ENCODE peak calls at places on chromosomes 2 and 18, in six cellular contexts. X is endodermal cell; J is CD4-positive, alpha-beta memory T cell; S is HCT116; V is psoas muscle; W is lower lobe of right lung. H is an unnamed sample.

GRCh38 chr2:46521215-46521683 is 41.9 kb downstream of the TMEM247 start:
- DNase-seq in X (no peak), J (no peak), S (no peak), V (peak; percentile 86), W (peak; percentile 65), H (peak; percentile 71)

GRCh38 chr2:231245253-231246094 is 47.0 kb downstream of the ARMC9 start:
- DNase-seq in X (no peak), J (no peak), S (no peak), V (no peak), W (no peak), H (no peak)

GRCh38 chr2:110714824-110715223 is 17.5 kb upstream of the ACOXL start:
- DNase-seq in X (no peak), J (no peak), S (no peak), V (no peak), W (no peak), H (no peak)

GRCh38 chr18:24413148-24413547 is 13.3 kb upstream of the IMPACT start:
- DNase-seq in X (peak; percentile 75), J (no peak), S (no peak), V (no peak), W (no peak), H (peak; percentile 37)

GRCh38 chr2:31944828-31945571 is 65.8 kb downstream of the MEMO1 start:
- DNase-seq in X (no peak), J (no peak), S (no peak), V (no peak), W (no peak), H (no peak)

GRCh38 chr2:216431457-216431856 is 19.2 kb downstream of the SMARCAL1 start:
- DNase-seq in X (no peak), J (no peak), S (no peak), V (no peak), W (no peak), H (no peak)

GRCh38 chr18:75783816-75784215 is 356.3 kb upstream of the SMIM21 start:
- DNase-seq in X (no peak), J (no peak), S (no peak), V (no peak), W (no peak), H (no peak)

GRCh38 chr18:42807852-42808251 is 307.6 kb downstream of the RIT2 start:
- DNase-seq in X (no peak), J (no peak), S (no peak), V (no peak), W (no peak), H (no peak)

GRCh38 chr2:29749041-29749440 is 172.3 kb downstream of the ALK start:
- DNase-seq in X (no peak), J (no peak), S (peak; percentile 90), V (no peak), W (no peak), H (no peak)

GRCh38 chr18:3485153-3486149 is 35.5 kb downstream of the TGIF1 start:
- DNase-seq in X (no peak), J (no peak), S (no peak), V (no peak), W (no peak), H (no peak)

GRCh38 chr18:69787825-69788547 is 159.7 kb downstream of the CD226 start:
- DNase-seq in X (no peak), J (no peak), S (peak; percentile 37), V (no peak), W (no peak), H (no peak)

GRCh38 chr2:144151877-144152276 is 368.0 kb downstream of the ZEB2 start:
- DNase-seq in X (no peak), J (no peak), S (no peak), V (no peak), W (no peak), H (no peak)

GRCh38 chr18:23194150-23194968 is 59.1 kb downstream of the CABLES1 start:
- DNase-seq in X (no peak), J (no peak), S (no peak), V (no peak), W (no peak), H (no peak)

GRCh38 chr2:157747695-157748370 is 119.2 kb upstream of the ACVR1C start:
- DNase-seq in X (no peak), J (no peak), S (no peak), V (peak; percentile 78), W (no peak), H (peak; percentile 19)

GRCh38 chr2:12787891-12788783 is 71.4 kb downstream of the TRIB2 start:
- DNase-seq in X (no peak), J (no peak), S (no peak), V (no peak), W (no peak), H (peak; percentile 27)

GRCh38 chr18:63586966-63587365 is at the start of gene SERPINB13:
- DNase-seq in X (no peak), J (no peak), S (no peak), V (no peak), W (no peak), H (no peak)

GRCh38 chr2:77977486-77978063 is 455.4 kb upstream of the LRRTM4 start:
- DNase-seq in X (no peak), J (no peak), S (no peak), V (no peak), W (no peak), H (no peak)

GRCh38 chr2:240622631-240623235 is 2.5 kb upstream of the GPR35 start:
- DNase-seq in X (peak; percentile 47), J (peak; percentile 60), S (no peak), V (peak; percentile 50), W (peak; percentile 60), H (peak; percentile 23)

GRCh38 chr18:61085036-61085435 is 248.2 kb upstream of the CDH20 start:
- DNase-seq in X (no peak), J (no peak), S (no peak), V (no peak), W (no peak), H (no peak)

GRCh38 chr18:9516437-9517064 is 41.2 kb downstream of the RALBP1 start:
- DNase-seq in X (no peak), J (peak; percentile 35), S (peak; percentile 8), V (no peak), W (no peak), H (no peak)

GRCh38 chr2:24492283-24493272 is 1.5 kb downstream of the NCOA1 start:
- DNase-seq in X (peak; percentile 71), J (peak; percentile 6), S (no peak), V (no peak), W (no peak), H (peak; percentile 49)

GRCh38 chr2:179877601-179878364 is 16.4 kb upstream of the ZNF385B start:
- DNase-seq in X (no peak), J (no peak), S (no peak), V (no peak), W (no peak), H (no peak)

GRCh38 chr2:58428553-58429284 is 187.6 kb upstream of the FANCL start:
- DNase-seq in X (peak; percentile 92), J (no peak), S (no peak), V (no peak), W (peak; percentile 35), H (peak; percentile 17)

GRCh38 chr2:38407111-38407682 is 30.1 kb upstream of the ATL2 start:
- DNase-seq in X (peak; percentile 49), J (no peak), S (no peak), V (no peak), W (peak; percentile 49), H (peak; percentile 33)

GRCh38 chr2:44748-45341 is 1.5 kb downstream of the FAM110C start:
- DNase-seq in X (peak; percentile 55), J (no peak), S (no peak), V (no peak), W (peak; percentile 57), H (peak; percentile 51)

GRCh38 chr2:69588945-69589344 is 54.6 kb downstream of the AAK1 start:
- DNase-seq in X (no peak), J (no peak), S (no peak), V (no peak), W (no peak), H (no peak)

GRCh38 chr2:208254118-208254870 is 577 bp downstream of the IDH1 start:
- DNase-seq in X (peak; percentile 96), J (peak; percentile 71), S (peak; percentile 55), V (peak; percentile 89), W (peak; percentile 89), H (peak; percentile 86)

GRCh38 chr2:12513339-12513738 is 203.4 kb upstream of the TRIB2 start:
- DNase-seq in X (no peak), J (no peak), S (no peak), V (no peak), W (no peak), H (no peak)

GRCh38 chr18:77021075-77021474 is 111.5 kb downstream of the MBP start:
- DNase-seq in X (no peak), J (no peak), S (no peak), V (no peak), W (no peak), H (no peak)
- H3K36me3 ChIP-seq in X (no peaks in the 10 kb centered on the region), J (peaks cover 48% of the 10 kb centered on the region), S (peaks cover 3% of the 10 kb centered on the region), V (no peaks in the 10 kb centered on the region), W (peaks cover 42% of the 10 kb centered on the region), H (no peaks in the 10 kb centered on the region)

GRCh38 chr2:71455011-71455740 is 1.8 kb downstream of the DYSF start:
- DNase-seq in X (peak; percentile 69), J (no peak), S (no peak), V (no peak), W (no peak), H (no peak)
- H3K27ac ChIP-seq in X (no peak overlapping the region), J (no peak overlapping the region), S (no peak overlapping the region), V (peak overlapping the region; percentile 97), W (no peak overlapping the region), H (no peak overlapping the region)

GRCh38 chr2:1676091-1676912 is 68.0 kb downstream of the PXDN start:
- DNase-seq in X (no peak), J (no peak), S (no peak), V (no peak), W (peak; percentile 37), H (peak; percentile 12)
- H3K36me3 ChIP-seq in X (peaks cover 75% of the 10 kb centered on the region), J (no peaks in the 10 kb centered on the region), S (no peaks in the 10 kb centered on the region), V (no peaks in the 10 kb centered on the region), W (peaks cover 65% of the 10 kb centered on the region), H (no peaks in the 10 kb centered on the region)

DNA sequence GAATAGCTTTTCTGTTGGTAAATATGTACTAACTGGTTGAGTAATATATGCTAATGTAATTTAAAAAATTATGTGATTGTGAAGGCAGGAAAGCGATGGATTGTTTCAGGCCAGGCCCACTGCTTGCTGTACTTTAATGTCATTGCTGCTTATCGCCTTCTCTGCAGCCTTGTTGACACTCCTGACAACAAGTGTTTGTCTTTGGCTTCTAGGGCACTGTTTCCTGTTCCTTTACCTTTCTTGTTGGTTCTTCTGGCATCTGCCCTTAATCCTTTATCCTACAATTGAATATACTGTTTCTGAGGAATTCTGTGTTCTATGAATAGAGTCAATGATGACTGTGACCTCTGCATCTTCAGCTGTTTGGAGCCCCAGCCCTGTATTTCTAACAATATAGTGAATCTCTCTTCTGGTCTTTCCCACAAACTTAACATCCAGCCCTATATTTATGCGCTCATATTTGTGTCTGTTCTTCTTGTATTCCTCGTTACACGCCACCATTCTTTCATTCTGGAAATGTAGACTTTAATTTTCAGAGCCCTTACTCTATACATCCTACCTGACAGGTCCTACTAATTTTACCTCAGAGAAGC is 17.5 kb downstream of the ACSL3 start:
- DNase-seq in X (no peak), J (no peak), S (no peak), V (no peak), W (no peak), H (no peak)
- H3K27ac ChIP-seq in X (no peak overlapping the region), J (no peak overlapping the region), S (no peak overlapping the region), V (peak overlapping the region; percentile 58), W (no peak overlapping the region), H (no peak overlapping the region)